ENCODE peak calls at places on chromosomes 16 and 17, in six cellular contexts. X, F, V, J, A and B are unnamed samples.

GRCh38 chr16:64122177-64122576 is 999.7 kb downstream of the CDH11 start:
- DNase-seq in X (peak; percentile 8), F (no peak), V (no peak), J (no peak), A (no peak), B (no peak)

GRCh38 chr16:56286819-56287218 is 95.5 kb downstream of the GNAO1 start:
- DNase-seq in X (no peak), F (no peak), V (no peak), J (no peak), A (peak; percentile 29), B (no peak)

GRCh38 chr17:40803617-40804082 is 3.9 kb upstream of the KRT28 start:
- DNase-seq in X (peak; percentile 66), F (peak; percentile 55), V (peak; percentile 79), J (peak; percentile 53), A (peak; percentile 71), B (peak; percentile 69)

GRCh38 chr16:88703486-88704309 is 2.5 kb downstream of the RNF166 start:
- DNase-seq in X (no peak), F (peak; percentile 51), V (peak; percentile 59), J (peak; percentile 49), A (no peak), B (no peak)

GRCh38 chr17:75776399-75777242 is 8.0 kb upstream of the UNK start:
- DNase-seq in X (no peak), F (no peak), V (no peak), J (no peak), A (no peak), B (no peak)

GRCh38 chr17:21512307-21513011 is 136.3 kb downstream of the KCNJ12 start:
- DNase-seq in X (no peak), F (no peak), V (no peak), J (no peak), A (no peak), B (no peak)

GRCh38 chr17:29115906-29116651 is 64.1 kb downstream of the MYO18A start:
- DNase-seq in X (peak; percentile 44), F (peak; percentile 6), V (peak; percentile 41), J (no peak), A (no peak), B (peak; percentile 28)

GRCh38 chr16:84700518-84701277 is 898 bp downstream of the USP10 start:
- DNase-seq in X (no peak), F (no peak), V (peak; percentile 32), J (no peak), A (peak; percentile 29), B (no peak)

GRCh38 chr16:75943705-75944514 is 217.6 kb upstream of the CPHXL start:
- DNase-seq in X (no peak), F (no peak), V (no peak), J (no peak), A (no peak), B (no peak)

GRCh38 chr16:88558457-88559442 is 11.5 kb upstream of the ZC3H18 start:
- DNase-seq in X (peak; percentile 38), F (no peak), V (no peak), J (no peak), A (peak; percentile 52), B (peak; percentile 22)

GRCh38 chr17:68539536-68540469 is 27.6 kb downstream of the PRKAR1A start:
- DNase-seq in X (peak; percentile 10), F (no peak), V (no peak), J (no peak), A (no peak), B (no peak)

GRCh38 chr16:67395458-67396158 is 2.3 kb upstream of the TPPP3 start:
- DNase-seq in X (no peak), F (no peak), V (no peak), J (no peak), A (no peak), B (peak; percentile 58)

GRCh38 chr16:60419859-60420258 is 1616.4 kb downstream of the CDH8 start:
- DNase-seq in X (no peak), F (no peak), V (no peak), J (no peak), A (no peak), B (no peak)

GRCh38 chr17:27357236-27357635 is 63.3 kb downstream of the WSB1 start:
- DNase-seq in X (no peak), F (no peak), V (no peak), J (no peak), A (no peak), B (no peak)

GRCh38 chr16:3664187-3664896 is 9.9 kb downstream of the DNASE1 start:
- DNase-seq in X (no peak), F (no peak), V (no peak), J (no peak), A (no peak), B (no peak)

GRCh38 chr17:81245665-81246342 is 6.7 kb downstream of the NDUFAF8 start:
- DNase-seq in X (no peak), F (no peak), V (no peak), J (no peak), A (no peak), B (no peak)

GRCh38 chr16:56812884-56813283 is 52.1 kb upstream of the SLC12A3 start:
- DNase-seq in X (peak; percentile 53), F (no peak), V (no peak), J (no peak), A (no peak), B (no peak)

GRCh38 chr17:46776298-46777005 is 42.0 kb downstream of the WNT3 start:
- DNase-seq in X (no peak), F (no peak), V (no peak), J (no peak), A (no peak), B (no peak)

GRCh38 chr17:35773674-35774425 is 13.2 kb downstream of the C17orf50 start:
- DNase-seq in X (no peak), F (no peak), V (no peak), J (no peak), A (no peak), B (no peak)

GRCh38 chr17:56310780-56311179 is 157.5 kb downstream of the ANKFN1 start:
- DNase-seq in X (no peak), F (no peak), V (no peak), J (no peak), A (no peak), B (no peak)

GRCh38 chr17:39666601-39667261 is 1.5 kb upstream of the PNMT start:
- DNase-seq in X (no peak), F (no peak), V (no peak), J (no peak), A (no peak), B (no peak)

GRCh38 chr16:53756329-53756996 is 52.5 kb downstream of the FTO start:
- DNase-seq in X (no peak), F (no peak), V (no peak), J (no peak), A (no peak), B (no peak)

GRCh38 chr17:81394831-81395599 is at the start of gene BAHCC1:
- DNase-seq in X (peak; percentile 100), F (peak; percentile 84), V (peak; percentile 91), J (peak; percentile 61), A (peak; percentile 100), B (peak; percentile 98)

GRCh38 chr17:50871369-50871768 is 5.2 kb upstream of the TOB1 start:
- DNase-seq in X (no peak), F (no peak), V (no peak), J (no peak), A (no peak), B (no peak)

GRCh38 chr16:52581530-52581929 is 34.6 kb upstream of the TOX3 start:
- DNase-seq in X (no peak), F (no peak), V (no peak), J (no peak), A (no peak), B (no peak)

GRCh38 chr17:18920911-18921441 is 31.0 kb upstream of the SLC5A10 start:
- DNase-seq in X (no peak), F (no peak), V (no peak), J (no peak), A (no peak), B (no peak)

GRCh38 chr16:1372292-1372950 is 20.7 kb downstream of the GNPTG start:
- DNase-seq in X (no peak), F (no peak), V (no peak), J (no peak), A (no peak), B (no peak)

GRCh38 chr16:51359141-51359960 is 208.3 kb upstream of the SALL1 start:
- DNase-seq in X (peak; percentile 28), F (no peak), V (no peak), J (no peak), A (no peak), B (no peak)

GRCh38 chr16:77193377-77193776 is 2.4 kb downstream of the MON1B start:
- DNase-seq in X (no peak), F (no peak), V (no peak), J (no peak), A (no peak), B (no peak)

GRCh38 chr16:1159973-1160772 is 7.3 kb downstream of the CACNA1H start:
- DNase-seq in X (no peak), F (no peak), V (no peak), J (no peak), A (no peak), B (no peak)

GRCh38 chr16:31436221-31437045 is 6.2 kb downstream of the ZNF843 start:
- DNase-seq in X (no peak), F (no peak), V (no peak), J (no peak), A (no peak), B (no peak)

GRCh38 chr16:80806957-80807356 is 2.6 kb upstream of the CDYL2 start:
- DNase-seq in X (peak; percentile 72), F (peak; percentile 24), V (peak; percentile 46), J (no peak), A (peak; percentile 84), B (no peak)

GRCh38 chr17:38605230-38605851 is 411 bp downstream of the SRCIN1 start:
- DNase-seq in X (no peak), F (no peak), V (no peak), J (no peak), A (no peak), B (no peak)